ENCODE peak calls at places on chromosomes 13 and 19, in four cellular contexts. F is MG63, V is AG09319, R is memory B cell. Y is an unnamed sample.

GRCh38 chr13:45564108-45564507 is 51.4 kb downstream of the ERICH6B start:
- DNase-seq in F (peak; percentile 46), V (no peak), R (no peak), Y (peak; percentile 79)

GRCh38 chr13:106432636-106433035 is 102.8 kb downstream of the EFNB2 start:
- DNase-seq in F (no peak), V (no peak), R (no peak), Y (no peak)

GRCh38 chr13:110912651-110913051 is 2.2 kb downstream of the ANKRD10 start:
- DNase-seq in F (peak; percentile 36), V (no peak), R (no peak), Y (peak; percentile 92)

GRCh38 chr19:8001995-8002849 is 3.2 kb downstream of the ELAVL1 start:
- DNase-seq in F (peak; percentile 84), V (no peak), R (peak; percentile 85), Y (peak; percentile 77)

GRCh38 chr13:79589605-79590511 is 108.9 kb downstream of the NDFIP2 start:
- DNase-seq in F (no peak), V (no peak), R (no peak), Y (no peak)

GRCh38 chr19:15583346-15583745 is 31.7 kb upstream of the CYP4F8 start:
- DNase-seq in F (no peak), V (no peak), R (no peak), Y (no peak)

GRCh38 chr19:37905936-37906867 is at the start of gene WDR87:
- DNase-seq in F (no peak), V (no peak), R (no peak), Y (no peak)

GRCh38 chr13:114110091-114110829 is 22.2 kb downstream of the RASA3 start:
- DNase-seq in F (no peak), V (no peak), R (peak; percentile 66), Y (no peak)

GRCh38 chr13:97367427-97367826 is 66.5 kb upstream of the RAP2A start:
- DNase-seq in F (no peak), V (peak; percentile 36), R (no peak), Y (peak; percentile 76)

GRCh38 chr19:12695090-12695489 is 1.3 kb downstream of the FBXW9 start:
- DNase-seq in F (no peak), V (no peak), R (no peak), Y (no peak)

GRCh38 chr19:10290439-10290875 is 705 bp downstream of the ICAM5 start:
- DNase-seq in F (no peak), V (no peak), R (peak; percentile 46), Y (no peak)

GRCh38 chr13:82747331-82747730 is 1134.9 kb downstream of the SLITRK1 start:
- DNase-seq in F (no peak), V (no peak), R (no peak), Y (no peak)

GRCh38 chr19:35899547-35900214 is 659 bp downstream of the NFKBID start:
- DNase-seq in F (peak; percentile 83), V (peak; percentile 46), R (peak; percentile 92), Y (peak; percentile 89)

GRCh38 chr19:29450306-29450705 is 75.5 kb upstream of the VSTM2B start:
- DNase-seq in F (no peak), V (no peak), R (no peak), Y (no peak)

GRCh38 chr19:53882391-53883050 is 524 bp downstream of the PRKCG start:
- DNase-seq in F (no peak), V (no peak), R (no peak), Y (no peak)

GRCh38 chr19:44539991-44540390 is 10.5 kb upstream of the CEACAM20 start:
- DNase-seq in F (no peak), V (no peak), R (no peak), Y (no peak)

GRCh38 chr13:42377640-42378382 is 105.9 kb downstream of the AKAP11 start:
- DNase-seq in F (no peak), V (no peak), R (peak; percentile 34), Y (peak; percentile 51)

GRCh38 chr19:2942928-2943640 is 1.7 kb downstream of the ZNF77 start:
- DNase-seq in F (no peak), V (no peak), R (no peak), Y (no peak)

GRCh38 chr13:49908637-49909036 is 27.5 kb downstream of the SPRYD7 start:
- DNase-seq in F (no peak), V (no peak), R (no peak), Y (no peak)

GRCh38 chr19:11204943-11205349 is 7.6 kb upstream of the KANK2 start:
- DNase-seq in F (peak; percentile 86), V (no peak), R (no peak), Y (no peak)

GRCh38 chr13:35858665-35859064 is 272.5 kb downstream of the DCLK1 start:
- DNase-seq in F (no peak), V (no peak), R (no peak), Y (peak; percentile 41)

GRCh38 chr13:61777902-61778301 is 362.3 kb upstream of the PCDH20 start:
- DNase-seq in F (no peak), V (no peak), R (no peak), Y (peak; percentile 3)

GRCh38 chr19:39409207-39409885 is 2.7 kb downstream of the ZFP36 start:
- DNase-seq in F (peak; percentile 85), V (no peak), R (peak; percentile 91), Y (peak; percentile 74)

GRCh38 chr19:39151209-39151608 is 25.6 kb downstream of the PAK4 start:
- DNase-seq in F (no peak), V (no peak), R (no peak), Y (no peak)

GRCh38 chr13:20398459-20398858 is 127.2 kb downstream of the CRYL1 start:
- DNase-seq in F (no peak), V (no peak), R (no peak), Y (no peak)

GRCh38 chr19:29529646-29530548 is 4.1 kb downstream of the VSTM2B start:
- DNase-seq in F (no peak), V (no peak), R (no peak), Y (no peak)

GRCh38 chr13:59906413-59907027 is 257.2 kb downstream of the DIAPH3 start:
- DNase-seq in F (no peak), V (no peak), R (no peak), Y (peak; percentile 64)

GRCh38 chr19:38842439-38843174 is 7.2 kb downstream of the HNRNPL start:
- DNase-seq in F (no peak), V (no peak), R (no peak), Y (no peak)

GRCh38 chr19:33048806-33049676 is 15.6 kb downstream of the RHPN2 start:
- DNase-seq in F (no peak), V (no peak), R (no peak), Y (no peak)

GRCh38 chr19:16893686-16893990 is 4.8 kb downstream of the F2RL3 start:
- DNase-seq in F (no peak), V (no peak), R (peak; percentile 59), Y (no peak)

GRCh38 chr19:574658-575526 is 2.5 kb downstream of the BSG start:
- DNase-seq in F (no peak), V (no peak), R (peak; percentile 34), Y (peak; percentile 61)

GRCh38 chr19:46678110-46678732 is 17.2 kb upstream of the DACT3 start:
- DNase-seq in F (peak; percentile 36), V (no peak), R (peak; percentile 53), Y (no peak)

GRCh38 chr19:13846533-13847032 is 30.4 kb upstream of the NANOS3 start:
- DNase-seq in F (peak; percentile 89), V (no peak), R (peak; percentile 96), Y (peak; percentile 89)

GRCh38 chr13:77323858-77324257 is 3.0 kb downstream of the MYCBP2 start:
- DNase-seq in F (no peak), V (no peak), R (no peak), Y (no peak)

GRCh38 chr13:110187501-110188161 is 119.3 kb downstream of the COL4A1 start:
- DNase-seq in F (peak; percentile 57), V (no peak), R (no peak), Y (peak; percentile 71)

GRCh38 chr13:48531416-48532145 is 1.3 kb downstream of the RCBTB2 start:
- DNase-seq in F (no peak), V (no peak), R (no peak), Y (no peak)

GRCh38 chr19:4568884-4569283 is 9.4 kb upstream of the SEMA6B start:
- DNase-seq in F (no peak), V (no peak), R (no peak), Y (no peak)

GRCh38 chr19:52270266-52270885 is 989 bp downstream of the ZNF766 start:
- DNase-seq in F (peak; percentile 16), V (no peak), R (peak; percentile 14), Y (peak; percentile 40)

Y was measured in iris pigment epithelial cell.